ENCODE peak calls at places on chromosomes 3 and 15, in nine cellular contexts. B, Y, I, S, A, O, W, K and D are unnamed samples.

GRCh38 chr15:35450492-35450891 is 95.5 kb downstream of the DPH6 start:
- DNase-seq in S (no peak), I (no peak), Y (no peak), K (no peak), A (no peak), O (no peak), W (no peak), B (no peak), D (no peak)

GRCh38 chr15:38536201-38536676 is 28.4 kb downstream of the RASGRP1 start:
- DNase-seq in W (peak; percentile 31), K (no peak), O (peak; percentile 67), I (no peak), Y (no peak), S (no peak), B (no peak), A (no peak), D (no peak)

GRCh38 chr3:17384567-17385296 is 357.7 kb downstream of the TBC1D5 start:
- DNase-seq in W (no peak), A (no peak), O (no peak), Y (no peak), S (no peak), B (no peak), K (no peak), I (no peak), D (no peak)

GRCh38 chr3:47000922-47001730 is 21.7 kb downstream of the NBEAL2 start:
- DNase-seq in I (no peak), O (no peak), Y (no peak), S (no peak), K (no peak), W (no peak), B (no peak), A (no peak), D (peak; percentile 61)

GRCh38 chr3:143016321-143016972 is 15.1 kb downstream of the U2SURP start:
- DNase-seq in S (peak; percentile 47), W (no peak), Y (no peak), I (no peak), O (no peak), B (no peak), A (no peak), K (no peak), D (no peak)

GRCh38 chr3:58010562-58010961 is 2.3 kb downstream of the FLNB start:
- DNase-seq in K (no peak), S (no peak), A (no peak), W (no peak), B (no peak), I (peak; percentile 16), O (no peak), Y (no peak), D (no peak)

GRCh38 chr15:44066211-44066827 is 128.8 kb downstream of the FRMD5 start:
- DNase-seq in K (peak; percentile 58), A (peak; percentile 80), B (no peak), I (peak; percentile 65), Y (no peak), O (no peak), S (peak; percentile 95), W (peak; percentile 68), D (no peak)

GRCh38 chr15:52214553-52214952 is 23.4 kb upstream of the GNB5 start:
- DNase-seq in S (no peak), O (no peak), W (no peak), B (no peak), A (no peak), Y (no peak), I (no peak), K (no peak), D (no peak)

GRCh38 chr3:148238421-148238821 is 459.3 kb upstream of the AGTR1 start:
- DNase-seq in W (no peak), B (no peak), K (no peak), O (no peak), I (no peak), Y (no peak), S (no peak), A (no peak), D (no peak)

DNA sequence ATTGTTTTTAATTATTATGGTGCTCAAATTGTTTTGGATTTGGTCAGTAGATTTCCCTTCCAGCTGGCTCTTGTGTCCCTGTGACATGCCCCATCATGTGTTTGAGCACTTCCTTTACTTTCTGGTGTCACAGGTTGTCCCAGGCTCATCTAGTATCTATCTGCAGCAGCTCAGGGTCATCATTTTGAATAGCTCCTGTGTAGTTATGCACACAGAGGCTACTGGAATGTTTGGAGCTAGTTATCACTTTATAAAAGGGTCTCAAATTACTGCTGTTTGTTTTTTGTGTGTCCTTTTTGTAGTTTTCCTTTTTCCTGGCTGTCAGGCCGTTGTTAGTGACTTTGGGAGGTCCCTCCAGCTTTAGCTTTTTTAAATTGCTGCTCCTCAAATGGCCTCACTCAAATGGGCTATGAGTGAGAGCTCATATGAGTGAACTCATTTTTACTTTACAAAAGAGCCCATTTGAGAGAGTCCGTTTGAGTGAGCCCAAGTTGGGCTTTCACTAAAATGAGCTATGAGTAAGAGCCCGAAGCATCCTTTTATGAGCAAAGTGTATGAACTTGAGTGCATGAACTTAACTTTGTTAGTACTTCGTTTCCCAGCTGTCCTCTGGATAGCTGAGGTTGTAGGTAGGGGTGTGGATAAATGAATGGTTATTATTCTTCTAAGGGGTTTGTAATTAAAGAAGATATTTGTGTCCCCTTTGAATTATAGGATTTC is 43.8 kb downstream of the SQOR start:
- DNase-seq in B (no peak), I (no peak), Y (no peak), S (no peak), O (no peak), A (no peak), K (no peak), W (no peak), D (no peak)
- TF ChIP-seq POLR2AphosphoS5 in B (no peak), I (no peak), Y (no peak), S (no peak), O (no peak), A (no peak), K (no peak), W (no peak), D (no peak)

DNA sequence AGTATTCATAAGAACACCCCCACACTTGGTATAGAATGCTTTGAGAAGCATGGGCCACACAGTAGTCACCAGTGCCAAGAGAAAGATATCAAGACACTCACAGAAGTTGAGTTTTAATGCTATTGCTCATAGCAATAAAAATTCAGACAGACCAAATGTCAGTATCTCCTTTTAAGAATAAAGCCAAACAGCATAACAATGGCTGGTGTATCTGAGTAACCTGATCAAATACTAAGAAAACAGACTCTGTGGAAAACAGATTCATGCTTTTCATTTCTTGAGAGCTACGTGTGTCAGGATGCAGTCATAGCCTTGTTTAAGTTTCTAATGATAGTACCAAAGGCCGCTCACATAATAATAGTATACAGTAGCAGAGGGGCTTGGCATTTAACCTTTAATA is 778.5 kb downstream of the MECOM start:
- DNase-seq in Y (no peak), O (no peak), W (no peak), I (no peak), B (no peak), K (no peak), S (no peak), A (no peak), D (no peak)
- H3K4me1 ChIP-seq in Y (peaks cover 9% of the 10 kb centered on the region), O (no peaks in the 10 kb centered on the region), W (peaks cover 14% of the 10 kb centered on the region), I (no peaks in the 10 kb centered on the region), B (no peaks in the 10 kb centered on the region), K (no peaks in the 10 kb centered on the region), S (no peaks in the 10 kb centered on the region), A (no peaks in the 10 kb centered on the region), D (no peaks in the 10 kb centered on the region)

DNA sequence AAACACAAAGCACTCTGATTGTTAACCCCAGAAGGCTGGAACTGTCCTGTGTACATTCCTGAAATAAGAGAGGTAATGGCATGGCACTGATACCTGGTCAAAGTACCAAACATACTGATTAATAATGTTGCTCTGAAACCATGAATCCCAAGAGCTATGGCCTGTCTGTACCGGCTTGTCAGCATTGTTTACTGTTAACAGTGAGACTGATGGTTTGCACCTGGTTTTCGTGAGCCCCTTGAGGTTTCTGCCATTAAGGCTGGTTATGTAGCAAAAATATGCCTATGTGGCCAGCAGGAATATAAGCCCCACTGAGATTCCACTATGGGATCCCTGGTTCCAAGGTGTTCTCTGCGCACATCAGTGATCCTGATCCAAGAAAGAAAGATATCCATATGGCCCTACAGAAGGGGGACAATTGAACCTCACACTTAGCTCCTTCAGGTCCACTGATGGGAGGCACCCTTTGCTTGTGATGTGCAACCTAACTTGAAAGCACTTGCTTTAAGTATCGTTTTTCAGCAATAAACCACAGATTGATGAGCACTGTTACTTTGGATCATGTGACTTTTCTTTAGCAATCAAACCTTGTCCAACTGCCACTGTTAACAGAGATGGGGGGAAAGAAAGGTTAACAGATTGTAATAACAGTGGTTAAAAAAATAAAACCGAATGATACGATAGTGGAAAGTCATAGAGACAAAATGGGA is 65.2 kb downstream of the TBL1XR1 start:
- DNase-seq in I (no peak), W (no peak), A (no peak), O (no peak), S (no peak), Y (no peak), B (no peak), K (no peak), D (no peak)
- TF ChIP-seq POLR2AphosphoS5 in I (no peak), W (no peak), A (no peak), O (no peak), S (no peak), Y (no peak), B (no peak), K (no peak), D (no peak)

GRCh38 chr15:60396964-60397771 is 618 bp downstream of the ANXA2 start:
- DNase-seq in S (peak; percentile 84), I (peak; percentile 86), K (no peak), Y (peak; percentile 88), O (peak; percentile 83), A (peak; percentile 92), W (peak; percentile 66), B (peak; percentile 94), D (peak; percentile 85)
- H3K4me1 ChIP-seq in S (peaks cover 52% of the 10 kb centered on the region), I (peaks cover 63% of the 10 kb centered on the region), K (peaks cover 59% of the 10 kb centered on the region), Y (peaks cover 61% of the 10 kb centered on the region), O (peaks cover 3% of the 10 kb centered on the region), A (peaks cover 36% of the 10 kb centered on the region), W (peaks cover 70% of the 10 kb centered on the region), B (peaks cover 57% of the 10 kb centered on the region), D (peaks cover 59% of the 10 kb centered on the region)